ENCODE peak calls at places on chromosomes 3 and 15, in nine cellular contexts. B is NCI-H2107; G is stimulated activated CD4-positive, alpha-beta T cell treated with anti-CD3 and anti-CD28 coated beads, TNF-alpha, amount 100 ng/mL, for 24 hours; Y is Calu3; Z is T follicular helper cell; D is NCI-H1092 treated with DMSO at 0.1 percent for 48 hours; K is GM04503; W is left colon; U is activated naive CD8-positive, alpha-beta T cell treated with anti-CD3 and anti-CD28 coated beads for 36 hours. A is an unnamed sample.

GRCh38 chr3:152026033-152026556 is 152.7 kb downstream of the SUCNR1 start:
- DNase-seq in G (no peak), Y (peak), D (peak), U (no peak), K (peak), Z (no peak), W (no peak), B (no peak), A (no peak)

GRCh38 chr3:99852851-99853250 is 35.2 kb downstream of the CMSS1 start:
- DNase-seq in W (no peak), Z (no peak), G (no peak), U (no peak), B (no peak), D (no peak), Y (no peak), K (no peak), A (no peak)

GRCh38 chr3:37964716-37965115 is 25.9 kb upstream of the VILL start:
- DNase-seq in B (no peak), W (no peak), U (no peak), Y (no peak), G (no peak), Z (no peak), D (no peak), K (no peak), A (no peak)

GRCh38 chr3:157573281-157573680 is 70.1 kb upstream of the VEPH1 start:
- DNase-seq in Z (no peak), B (no peak), G (no peak), U (no peak), D (no peak), K (peak), Y (no peak), W (no peak), A (no peak)

GRCh38 chr3:23633261-23633960 is 172.3 kb upstream of the UBE2E1 start:
- DNase-seq in W (no peak), Y (no peak), Z (no peak), U (no peak), G (no peak), B (no peak), K (no peak), D (no peak), A (no peak)

GRCh38 chr3:133280591-133280990 is 119.3 kb upstream of the BFSP2 start:
- DNase-seq in G (no peak), Y (no peak), K (no peak), D (no peak), W (no peak), Z (no peak), U (no peak), B (no peak), A (no peak)

GRCh38 chr3:189787622-189788021 is 156.4 kb downstream of the TP63 start:
- DNase-seq in K (no peak), Z (no peak), D (no peak), G (no peak), Y (peak), W (no peak), B (no peak), U (no peak), A (no peak)

GRCh38 chr15:27268923-27269322 is 297.9 kb downstream of the GABRG3 start:
- DNase-seq in G (no peak), U (no peak), Z (no peak), D (no peak), Y (no peak), B (no peak), K (no peak), W (no peak), A (no peak)

GRCh38 chr3:42130329-42131070 is 39.3 kb downstream of the TRAK1 start:
- DNase-seq in W (peak), D (no peak), K (no peak), U (no peak), B (no peak), Z (no peak), G (no peak), Y (peak), A (no peak)

GRCh38 chr3:126100688-126101301 is 16.9 kb upstream of the SLC41A3 start:
- DNase-seq in B (no peak), U (no peak), W (no peak), Z (no peak), G (no peak), D (no peak), K (no peak), Y (no peak), A (no peak)

GRCh38 chr3:67783281-67784250 is 129.2 kb upstream of the SUCLG2 start:
- DNase-seq in G (no peak), D (no peak), W (no peak), K (no peak), U (no peak), Z (no peak), B (no peak), Y (no peak), A (no peak)

GRCh38 chr3:55127565-55127964 is 199.7 kb upstream of the LRTM1 start:
- DNase-seq in D (no peak), K (no peak), W (no peak), B (no peak), U (no peak), Y (no peak), G (no peak), Z (no peak), A (no peak)

GRCh38 chr3:161343986-161344385 is 27.3 kb downstream of the SPTSSB start:
- DNase-seq in D (no peak), W (no peak), Y (no peak), G (no peak), K (no peak), B (no peak), Z (no peak), U (no peak), A (no peak)

GRCh38 chr3:170078620-170079281 is 41.0 kb downstream of the GPR160 start:
- DNase-seq in B (no peak), D (no peak), K (no peak), U (no peak), W (no peak), Y (no peak), Z (no peak), G (no peak), A (no peak)

GRCh38 chr3:123100192-123100776 is 33.5 kb downstream of the PDIA5 start:
- DNase-seq in W (no peak), K (no peak), U (no peak), B (no peak), G (no peak), Z (no peak), D (no peak), Y (no peak), A (no peak)

GRCh38 chr15:74307827-74308642 is 59.4 kb downstream of the CYP11A1 start:
- DNase-seq in D (peak), W (no peak), K (no peak), G (no peak), Z (no peak), U (peak), Y (peak), B (peak), A (peak)

GRCh38 chr3:177724020-177724638 is 526.8 kb upstream of the TBL1XR1 start:
- DNase-seq in U (no peak), Z (no peak), B (no peak), Y (no peak), G (no peak), W (peak), D (peak), K (no peak), A (no peak)

GRCh38 chr15:72809329-72809728 is 25.8 kb upstream of the ADPGK start:
- DNase-seq in K (no peak), B (no peak), W (no peak), U (no peak), D (no peak), Z (no peak), G (no peak), Y (no peak), A (no peak)

GRCh38 chr3:127161236-127161635 is 31.7 kb upstream of the PRR23E start:
- DNase-seq in D (no peak), W (no peak), K (no peak), Y (no peak), B (no peak), U (no peak), G (no peak), Z (no peak), A (no peak)

GRCh38 chr3:2511356-2511755 is 412.7 kb downstream of the CNTN4 start:
- DNase-seq in Y (no peak), G (no peak), W (no peak), B (no peak), Z (no peak), D (peak), K (no peak), U (no peak), A (no peak)

GRCh38 chr3:49029563-49029884 is 326 bp upstream of the IMPDH2 start:
- DNase-seq in B (no peak), Y (no peak), D (no peak), G (no peak), U (no peak), K (no peak), Z (no peak), W (no peak), A (no peak)

GRCh38 chr15:38260077-38260476 is 7.4 kb downstream of the SPRED1 start:
- DNase-seq in B (no peak), K (peak), U (no peak), G (no peak), Y (no peak), D (no peak), W (no peak), Z (no peak), A (no peak)

GRCh38 chr3:164155386-164155785 is 922.9 kb downstream of the SI start:
- DNase-seq in B (no peak), D (no peak), G (no peak), U (no peak), W (no peak), K (no peak), Z (no peak), Y (no peak), A (no peak)

GRCh38 chr3:178714971-178715832 is 179.0 kb downstream of the KCNMB2 start:
- DNase-seq in U (no peak), K (no peak), Y (no peak), Z (no peak), B (no peak), G (no peak), D (no peak), W (no peak), A (no peak)

GRCh38 chr15:25717861-25718504 is 145.1 kb downstream of the ATP10A start:
- DNase-seq in Z (no peak), K (peak), D (no peak), U (no peak), W (no peak), Y (no peak), B (no peak), G (no peak), A (no peak)